ENCODE peak calls at places on chromosomes 7 and 10, in six cellular contexts. G is stimulated activated CD4-positive, alpha-beta T cell treated with anti-CD3 and anti-CD28 coated beads, TNF-alpha, amount 100 ng/mL, for 1 hour; K is posterior cingulate gyrus; R is bronchial epithelial cell; A is thoracic aorta; N is astrocyte. J is an unnamed sample.

GRCh38 chr7:136685506-136685905 is 182.9 kb upstream of the CHRM2 start:
- DNase-seq in G (no peak), K (no peak), R (no peak), A (no peak), N (no peak), J (no peak)

GRCh38 chr10:113473851-113474250 is 79.0 kb upstream of the HABP2 start:
- DNase-seq in G (no peak), K (no peak), R (no peak), A (no peak), N (peak), J (no peak)

GRCh38 chr10:119461923-119462322 is 80.6 kb downstream of the RGS10 start:
- DNase-seq in G (no peak), K (peak), R (peak), A (no peak), N (no peak), J (no peak)

GRCh38 chr10:103716206-103717160 is 138.9 kb downstream of the SH3PXD2A start:
- DNase-seq in G (no peak), K (peak), R (peak), A (no peak), N (no peak), J (no peak)

GRCh38 chr10:30422981-30423654 is 10.9 kb upstream of the MAP3K8 start:
- DNase-seq in G (no peak), K (no peak), R (peak), A (no peak), N (peak), J (no peak)

GRCh38 chr7:155531686-155532085 is 14.7 kb downstream of the CNPY1 start:
- DNase-seq in G (no peak), K (peak), R (peak), A (no peak), N (no peak), J (no peak)

GRCh38 chr10:133422821-133423771 is 1.3 kb downstream of the SPRN start:
- DNase-seq in G (no peak), K (peak), R (no peak), A (no peak), N (no peak), J (no peak)

GRCh38 chr10:132097609-132098377 is 32.0 kb downstream of the JAKMIP3 start:
- DNase-seq in G (no peak), K (peak), R (no peak), A (no peak), N (no peak), J (no peak)

GRCh38 chr10:93412801-93413200 is 69.3 kb downstream of the MYOF start:
- DNase-seq in G (no peak), K (no peak), R (no peak), A (no peak), N (no peak), J (no peak)

GRCh38 chr7:98840096-98840495 is 29.7 kb downstream of the TMEM130 start:
- DNase-seq in G (no peak), K (no peak), R (no peak), A (no peak), N (no peak), J (no peak)

GRCh38 chr7:39413866-39414668 is 152.1 kb upstream of the YAE1 start:
- DNase-seq in G (peak), K (peak), R (peak), A (no peak), N (peak), J (peak)

GRCh38 chr7:20301311-20301939 is 29.3 kb upstream of the ITGB8 start:
- DNase-seq in G (no peak), K (no peak), R (peak), A (no peak), N (peak), J (no peak)

GRCh38 chr7:123727071-123727837 is 21.5 kb downstream of the WASL start:
- DNase-seq in G (no peak), K (no peak), R (peak), A (no peak), N (peak), J (no peak)

GRCh38 chr7:64849250-64849923 is 53.7 kb upstream of the ZNF273 start:
- DNase-seq in G (no peak), K (no peak), R (peak), A (no peak), N (peak), J (no peak)

GRCh38 chr7:120858299-120858636 is 324 bp upstream of the TSPAN12 start:
- DNase-seq in G (no peak), K (no peak), R (no peak), A (no peak), N (no peak), J (no peak)

GRCh38 chr7:75920431-75921161 is 5.6 kb downstream of the POR start:
- DNase-seq in G (no peak), K (peak), R (no peak), A (no peak), N (peak), J (no peak)

GRCh38 chr7:11576340-11576739 is 255.7 kb downstream of the THSD7A start:
- DNase-seq in G (no peak), K (no peak), R (no peak), A (no peak), N (no peak), J (no peak)

GRCh38 chr10:35540296-35541164 is 64.6 kb upstream of the GJD4 start:
- DNase-seq in G (no peak), K (no peak), R (no peak), A (no peak), N (no peak), J (no peak)

GRCh38 chr10:133401981-133402725 is 8.2 kb downstream of the MTG1 start:
- DNase-seq in G (no peak), K (peak), R (no peak), A (no peak), N (no peak), J (no peak)

GRCh38 chr7:36155811-36156361 is 2.8 kb downstream of the EEPD1 start:
- DNase-seq in G (no peak), K (peak), R (no peak), A (no peak), N (peak), J (no peak)

GRCh38 chr7:140062528-140063299 is at the start of gene PARP12:
- DNase-seq in G (peak), K (peak), R (peak), A (peak), N (peak), J (peak)

GRCh38 chr10:95391570-95392249 is 100.9 kb upstream of the PDLIM1 start:
- DNase-seq in G (no peak), K (peak), R (peak), A (no peak), N (peak), J (no peak)

GRCh38 chr10:84766923-84767322 is 438.5 kb downstream of the CCSER2 start:
- DNase-seq in G (no peak), K (no peak), R (no peak), A (no peak), N (no peak), J (no peak)

GRCh38 chr7:27117687-27118491 is 12.7 kb downstream of the HOXA4 start:
- DNase-seq in G (no peak), K (peak), R (no peak), A (no peak), N (peak), J (no peak)